ENCODE peak calls at places on chromosomes 1 and 21, in seven cellular contexts. C is stimulated activated naive CD4-positive, alpha-beta T cell; G is mucosa of descending colon; D is psoas muscle; S is stimulated activated CD4-positive, alpha-beta T cell treated with anti-CD3 and anti-CD28 coated beads, Interleukin-12 subunit alpha, Interleukin-12 subunit beta, amount 100 ng/mL, for 48 hours; P is occipital lobe; K is Panc1. N is an unnamed sample.

GRCh38 chr21:34027727-34028461 is 45.5 kb upstream of the MRPS6 start:
- DNase-seq in C (no peak), G (no peak), D (no peak), S (no peak), P (no peak), K (no peak), N (no peak)

GRCh38 chr1:168520052-168520751 is 23.6 kb downstream of the XCL2 start:
- DNase-seq in C (no peak), G (no peak), D (no peak), S (no peak), P (no peak), K (no peak), N (no peak)

GRCh38 chr1:29245876-29246275 is 9.6 kb downstream of the PTPRU start:
- DNase-seq in C (no peak), G (no peak), D (no peak), S (no peak), P (peak), K (peak), N (no peak)

GRCh38 chr1:119594386-119594785 is 53.7 kb downstream of the ZNF697 start:
- DNase-seq in C (no peak), G (no peak), D (no peak), S (no peak), P (no peak), K (no peak), N (no peak)

GRCh38 chr1:63624911-63625310 is 31.7 kb downstream of the PGM1 start:
- DNase-seq in C (no peak), G (no peak), D (no peak), S (no peak), P (no peak), K (no peak), N (no peak)

GRCh38 chr1:154179951-154180687 is 11.8 kb downstream of the TPM3 start:
- DNase-seq in C (no peak), G (no peak), D (no peak), S (no peak), P (no peak), K (no peak), N (no peak)

GRCh38 chr1:54502342-54502741 is 45.7 kb upstream of the ACOT11 start:
- DNase-seq in C (no peak), G (no peak), D (no peak), S (no peak), P (no peak), K (no peak), N (no peak)

GRCh38 chr1:91578320-91579109 is 77.9 kb downstream of the CDC7 start:
- DNase-seq in C (no peak), G (no peak), D (no peak), S (no peak), P (no peak), K (no peak), N (no peak)

GRCh38 chr1:168114845-168115244 is 21.9 kb downstream of the GPR161 start:
- DNase-seq in C (no peak), G (no peak), D (no peak), S (no peak), P (no peak), K (no peak), N (no peak)

GRCh38 chr1:33390550-33390949 is 40.3 kb downstream of the PHC2 start:
- DNase-seq in C (no peak), G (no peak), D (no peak), S (no peak), P (no peak), K (no peak), N (no peak)

GRCh38 chr1:233217832-233218231 is 77.7 kb downstream of the PCNX2 start:
- DNase-seq in C (no peak), G (no peak), D (no peak), S (no peak), P (peak), K (no peak), N (no peak)

GRCh38 chr1:203537806-203538464 is 44.0 kb downstream of the OPTC start:
- DNase-seq in C (no peak), G (no peak), D (no peak), S (no peak), P (no peak), K (no peak), N (no peak)

GRCh38 chr21:31255036-31255435 is 89.0 kb downstream of the TIAM1 start:
- DNase-seq in C (no peak), G (no peak), D (no peak), S (no peak), P (no peak), K (no peak), N (no peak)

GRCh38 chr1:9557624-9558023 is 18.4 kb downstream of the SLC25A33 start:
- DNase-seq in C (no peak), G (no peak), D (no peak), S (no peak), P (no peak), K (no peak), N (no peak)

GRCh38 chr21:19198801-19199200 is 795.2 kb upstream of the TMPRSS15 start:
- DNase-seq in C (no peak), G (no peak), D (no peak), S (no peak), P (no peak), K (no peak), N (no peak)

GRCh38 chr1:1213153-1213918 is 617 bp downstream of the TNFRSF4 start:
- DNase-seq in C (no peak), G (peak), D (peak), S (no peak), P (no peak), K (no peak), N (no peak)

GRCh38 chr1:56547473-56547872 is 31.9 kb downstream of the PLPP3 start:
- DNase-seq in C (no peak), G (no peak), D (no peak), S (no peak), P (no peak), K (no peak), N (no peak)

GRCh38 chr1:9428601-9429368 is 110.5 kb upstream of the SLC25A33 start:
- DNase-seq in C (peak), G (peak), D (peak), S (peak), P (peak), K (peak), N (peak)

GRCh38 chr1:61842863-61843514 is 100.7 kb downstream of the PATJ start:
- DNase-seq in C (no peak), G (no peak), D (no peak), S (no peak), P (no peak), K (no peak), N (no peak)

GRCh38 chr21:17779486-17779885 is 39.7 kb downstream of the C21orf91 start:
- DNase-seq in C (no peak), G (no peak), D (no peak), S (no peak), P (no peak), K (no peak), N (no peak)

GRCh38 chr1:10555635-10556429 is 81.1 kb downstream of the PEX14 start:
- DNase-seq in C (no peak), G (no peak), D (peak), S (no peak), P (no peak), K (no peak), N (no peak)

GRCh38 chr1:225427249-225428065 is at the start of gene LBR:
- DNase-seq in C (no peak), G (peak), D (peak), S (no peak), P (peak), K (no peak), N (peak)

GRCh38 chr1:192544983-192545393 is 30.6 kb upstream of the RGS1 start:
- DNase-seq in C (no peak), G (no peak), D (no peak), S (no peak), P (no peak), K (no peak), N (no peak)

GRCh38 chr1:221101792-221102191 is 222.5 kb downstream of the HLX start:
- DNase-seq in C (no peak), G (no peak), D (no peak), S (no peak), P (no peak), K (no peak), N (no peak)

GRCh38 chr1:26327956-26328362 is 10.2 kb downstream of the CD52 start:
- DNase-seq in C (no peak), G (no peak), D (no peak), S (no peak), P (no peak), K (no peak), N (no peak)

GRCh38 chr1:113396585-113396984 is 6.3 kb downstream of the MAGI3 start:
- DNase-seq in C (no peak), G (no peak), D (no peak), S (no peak), P (no peak), K (no peak), N (no peak)

GRCh38 chr1:148289647-148290046 is 137.6 kb upstream of the NBPF11 start:
- DNase-seq in C (no peak), G (no peak), D (no peak), S (no peak), P (no peak), K (no peak), N (no peak)

GRCh38 chr1:165678509-165678908 is 19.9 kb downstream of the ALDH9A1 start:
- DNase-seq in C (no peak), G (no peak), D (no peak), S (no peak), P (no peak), K (no peak), N (no peak)

GRCh38 chr1:208258277-208258676 is 14.1 kb upstream of the PLXNA2 start:
- DNase-seq in C (no peak), G (no peak), D (no peak), S (no peak), P (no peak), K (no peak), N (no peak)

GRCh38 chr1:84110629-84111028 is 33.4 kb upstream of the PRKACB start:
- DNase-seq in C (no peak), G (no peak), D (no peak), S (no peak), P (no peak), K (no peak), N (no peak)

GRCh38 chr21:15826147-15826780 is 96.5 kb downstream of the USP25 start:
- DNase-seq in C (no peak), G (no peak), D (no peak), S (no peak), P (no peak), K (no peak), N (no peak)

GRCh38 chr1:222995230-222995580 is 147.8 kb downstream of the TLR5 start:
- DNase-seq in C (no peak), G (no peak), D (no peak), S (no peak), P (no peak), K (no peak), N (no peak)

N was measured in left colon.